ENCODE peak calls at places on chromosome 6, in four cellular contexts. B is endothelial cell of umbilical vein, J is K562, H is keratinocyte. G is an unnamed sample. For H3K9me1, the result is how much of the 10 kb centered on the place peaks cover.

GRCh38 chr6:34383171-34383631 is 9.3 kb downstream of the NUDT3 start:
- DNase-seq in H (no peak), B (no peak), J (no peak), G (peak)

GRCh38 chr6:125867483-125867935 is 76.7 kb downstream of the NCOA7 start:
- DNase-seq in B (no peak), H (peak), J (no peak), G (peak)

GRCh38 chr6:54801244-54801643 is 45.3 kb upstream of the FAM83B start:
- DNase-seq in J (no peak), B (no peak), H (no peak), G (no peak)

GRCh38 chr6:73525546-73526330 is 4.9 kb upstream of the EEF1A1 start:
- DNase-seq in B (no peak), J (no peak), H (no peak), G (peak)

GRCh38 chr6:74519172-74519571 is 686.7 kb downstream of the COL12A1 start:
- DNase-seq in B (peak), H (no peak), J (no peak), G (peak)

GRCh38 chr6:149213829-149214228 is 103.7 kb upstream of the TAB2 start:
- DNase-seq in J (no peak), H (no peak), B (no peak), G (peak)

GRCh38 chr6:130575971-130576370 is 210.2 kb downstream of the TMEM200A start:
- DNase-seq in J (no peak), B (no peak), H (no peak), G (no peak)

GRCh38 chr6:109740787-109741186 is 49.7 kb downstream of the FIG4 start:
- DNase-seq in B (no peak), J (peak), H (no peak), G (no peak)

GRCh38 chr6:30508890-30509736 is 19.8 kb downstream of the HLA-E start:
- DNase-seq in J (peak), B (peak), H (no peak), G (peak)

GRCh38 chr6:151749341-151749740 is 58.1 kb upstream of the ESR1 start:
- DNase-seq in J (no peak), B (no peak), H (no peak), G (no peak)

GRCh38 chr6:24543683-24544082 is 48.9 kb downstream of the ALDH5A1 start:
- DNase-seq in H (no peak), J (no peak), B (no peak), G (no peak)

GRCh38 chr6:18280084-18280483 is 15.8 kb upstream of the DEK start:
- DNase-seq in B (no peak), H (no peak), J (no peak), G (no peak)

GRCh38 chr6:90083891-90084290 is 189.6 kb downstream of the GJA10 start:
- DNase-seq in B (no peak), H (no peak), J (peak), G (no peak)

GRCh38 chr6:155030148-155030720 is 35.1 kb downstream of the TIAM2 start:
- DNase-seq in H (no peak), J (no peak), B (peak), G (no peak)

GRCh38 chr6:155023717-155024116 is 28.6 kb downstream of the TIAM2 start:
- DNase-seq in H (no peak), B (no peak), J (no peak), G (no peak)

GRCh38 chr6:155024628-155025027 is 29.5 kb downstream of the TIAM2 start:
- DNase-seq in B (no peak), J (no peak), H (no peak), G (no peak)

GRCh38 chr6:155022726-155023125 is 27.6 kb downstream of the TIAM2 start:
- DNase-seq in B (no peak), J (no peak), H (no peak), G (no peak)

DNA sequence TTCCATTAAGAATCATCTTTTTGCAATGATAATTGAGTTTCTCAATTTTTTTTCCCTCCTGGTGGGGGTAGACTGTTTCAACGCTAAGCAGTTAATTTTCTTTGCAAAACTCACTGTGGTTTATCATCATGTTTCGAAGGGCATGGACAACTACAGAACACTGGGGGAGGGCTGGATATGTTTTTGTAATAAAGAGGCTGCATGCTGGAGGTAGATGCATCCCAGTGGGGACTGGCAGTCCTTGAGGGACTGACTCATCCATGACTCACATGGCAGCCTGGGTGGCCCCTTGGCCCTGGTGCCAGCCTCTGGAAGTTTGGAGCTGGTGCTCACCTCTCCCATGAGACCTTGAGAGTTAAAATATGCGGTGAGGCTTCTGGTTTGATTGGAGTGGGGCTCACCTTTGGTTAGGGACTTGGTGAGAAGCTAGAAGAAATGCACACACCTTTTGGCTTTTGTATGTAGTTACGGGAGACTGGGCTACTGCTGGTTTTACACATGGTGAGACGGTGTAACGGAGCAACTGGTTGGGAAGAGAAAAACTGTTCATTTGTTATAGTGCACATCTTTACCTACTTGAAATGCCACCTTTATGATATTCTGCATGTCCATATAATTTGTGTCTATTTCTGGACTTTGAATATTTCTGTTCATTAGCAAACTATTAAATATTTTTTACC is 31.4 kb downstream of the TIAM2 start:
- DNase-seq in B (peak), J (no peak), H (peak), G (peak)
- H3K9me1 ChIP-seq in B (under half), J (under half), H (under half), G (under half)

GRCh38 chr6:79117752-79118151 is 39.7 kb upstream of the PHIP start:
- DNase-seq in J (peak), B (no peak), H (no peak), G (no peak)
- H3K9me1 ChIP-seq in J (under half), B (under half), H (under half), G (under half)

GRCh38 chr6:5029609-5030008 is 25.8 kb upstream of the RPP40 start:
- DNase-seq in B (no peak), H (no peak), J (no peak), G (no peak)

GRCh38 chr6:5028921-5029320 is 25.1 kb upstream of the RPP40 start:
- DNase-seq in J (no peak), B (no peak), H (no peak), G (no peak)

GRCh38 chr6:5025911-5026819 is 22.3 kb upstream of the RPP40 start:
- DNase-seq in B (peak), J (peak), H (no peak), G (peak)

GRCh38 chr6:5030596-5031136 is 26.8 kb upstream of the RPP40 start:
- DNase-seq in J (peak), B (peak), H (peak), G (peak)

GRCh38 chr6:5028301-5028700 is 24.5 kb upstream of the RPP40 start:
- DNase-seq in J (no peak), H (no peak), B (no peak), G (no peak)
- H3K9me1 ChIP-seq in J (under half), H (under half), B (under half), G (under half)

DNA sequence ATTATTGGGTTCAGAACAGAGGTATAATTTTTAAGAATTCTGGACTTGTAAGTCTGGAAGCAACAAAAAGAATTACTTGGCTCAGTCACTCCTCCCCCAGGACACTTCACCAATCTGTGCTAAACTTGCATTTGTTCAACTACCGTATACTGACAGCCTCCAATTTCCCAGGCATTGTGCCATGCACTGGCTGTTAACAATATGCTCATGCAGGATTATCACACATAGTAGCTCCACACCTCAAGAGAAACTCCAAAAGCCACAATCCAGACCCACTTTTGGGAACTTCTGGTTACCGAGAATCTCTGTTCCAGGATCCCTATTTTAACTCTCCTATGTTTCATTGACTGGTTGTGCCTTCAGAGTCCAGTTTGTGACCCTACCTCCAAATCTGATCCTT is 7.7 kb downstream of the ADGRF1 start:
- DNase-seq in J (no peak), H (no peak), B (no peak), G (no peak)
- H3K9me1 ChIP-seq in J (under half), H (under half), B (under half), G (under half)

DNA sequence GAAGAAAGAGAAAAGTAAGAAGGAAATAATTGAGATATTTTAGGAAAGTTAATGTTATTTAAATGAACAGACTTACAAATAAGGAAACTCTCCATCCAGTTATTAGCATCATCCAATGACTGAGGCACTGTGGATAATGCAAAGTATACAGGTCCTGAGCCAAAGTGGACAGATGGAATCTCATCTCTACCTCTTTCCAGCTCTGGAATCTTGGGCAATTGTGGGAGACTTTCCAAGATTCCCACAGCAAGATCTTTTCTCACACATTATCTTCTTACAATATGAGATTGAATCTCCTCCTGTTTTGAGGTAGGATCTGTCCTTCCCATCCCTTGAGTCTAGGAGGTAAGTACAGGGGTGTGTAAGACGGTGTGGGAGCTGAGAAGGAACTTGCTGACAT is 28.9 kb downstream of the HTR1E start:
- DNase-seq in H (no peak), B (no peak), J (no peak), G (no peak)
- H3K9me1 ChIP-seq in H (under half), B (under half), J (under half), G (under half)

GRCh38 chr6:139144490-139145085 is 9.7 kb downstream of the HECA start:
- DNase-seq in H (no peak), B (no peak), J (no peak), G (no peak)
- H3K9me1 ChIP-seq in H (under half), B (under half), J (under half), G (under half)

GRCh38 chr6:45169815-45170214 is 158.3 kb upstream of the RUNX2 start:
- DNase-seq in J (no peak), B (no peak), H (no peak), G (no peak)
- H3K9me1 ChIP-seq in J (under half), B (under half), H (under half), G (under half)

G was measured in IMR-90.